ENCODE peak calls at places on chromosome 14, in nine cellular contexts. V is OCI-LY7, B is neuronal stem cell, N is hepatocyte, R is GM23248, J is DND-41, D is HepG2, E is IMR-90, I is GM23338. P is an unnamed sample.

GRCh38 chr14:23076785-23077408 is 18.0 kb downstream of the ACIN1 start:
- DNase-seq in V (peak), B (no peak), D (peak), I (peak), N (peak), J (peak), R (peak), E (peak), P (no peak)

GRCh38 chr14:50122291-50122690 is 5.9 kb upstream of the VCPKMT start:
- DNase-seq in R (no peak), D (no peak), J (no peak), N (no peak), I (no peak), E (no peak), V (no peak), B (no peak), P (no peak)

GRCh38 chr14:37194698-37195097 is 3.0 kb upstream of the MIPOL1 start:
- DNase-seq in V (no peak), I (no peak), N (no peak), D (no peak), J (no peak), R (no peak), E (no peak), B (no peak), P (no peak)

GRCh38 chr14:55701638-55702037 is 121.6 kb downstream of the KTN1 start:
- DNase-seq in I (no peak), E (peak), N (no peak), J (no peak), B (no peak), D (no peak), V (no peak), R (peak), P (no peak)

GRCh38 chr14:23379331-23380196 is 2.7 kb downstream of the CMTM5 start:
- DNase-seq in D (peak), E (peak), B (peak), I (peak), R (peak), N (peak), J (peak), V (peak), P (peak)

GRCh38 chr14:22296088-22296487 is 292.9 kb downstream of the DAD1 start:
- DNase-seq in N (no peak), I (no peak), B (no peak), R (no peak), D (no peak), J (no peak), E (no peak), V (no peak), P (no peak)

GRCh38 chr14:70585221-70585620 is 15.2 kb downstream of the MED6 start:
- DNase-seq in I (peak), V (no peak), B (no peak), D (no peak), E (peak), N (no peak), R (peak), J (no peak), P (no peak)

GRCh38 chr14:68384335-68384734 is 408.5 kb downstream of the ZFP36L1 start:
- DNase-seq in D (no peak), V (no peak), E (no peak), B (no peak), J (no peak), N (peak), I (no peak), R (peak), P (no peak)

GRCh38 chr14:20419404-20419803 is 6.1 kb upstream of the TEP1 start:
- DNase-seq in D (no peak), N (no peak), V (no peak), I (no peak), J (no peak), E (no peak), B (no peak), R (no peak), P (no peak)

GRCh38 chr14:99682809-99683618 is 1.1 kb upstream of the CYP46A1 start:
- DNase-seq in N (peak), E (peak), B (peak), I (peak), R (peak), V (peak), J (peak), D (peak), P (peak)

GRCh38 chr14:100548295-100548655 is 38.9 kb downstream of the BEGAIN start:
- DNase-seq in I (no peak), D (no peak), R (no peak), V (no peak), E (no peak), B (no peak), J (no peak), N (no peak), P (no peak)

GRCh38 chr14:81105378-81105777 is 115.4 kb downstream of the GTF2A1 start:
- DNase-seq in J (no peak), N (no peak), V (no peak), B (no peak), R (no peak), I (no peak), E (no peak), D (no peak), P (no peak)

GRCh38 chr14:32413967-32414640 is 85.0 kb downstream of the AKAP6 start:
- DNase-seq in B (no peak), N (no peak), D (no peak), E (no peak), V (no peak), R (no peak), I (no peak), J (no peak), P (no peak)

GRCh38 chr14:58299665-58300202 is 1.4 kb downstream of the ARID4A start:
- DNase-seq in B (no peak), V (peak), J (peak), R (peak), I (peak), N (peak), D (no peak), E (no peak), P (no peak)

GRCh38 chr14:74616996-74617700 is 5.1 kb upstream of the LTBP2 start:
- DNase-seq in E (no peak), V (no peak), J (no peak), D (no peak), B (no peak), N (no peak), I (peak), R (peak), P (no peak)

GRCh38 chr14:91252901-91253794 is 8.6 kb upstream of the GPR68 start:
- DNase-seq in R (peak), N (peak), B (no peak), D (no peak), E (no peak), V (peak), J (no peak), I (peak), P (peak)

GRCh38 chr14:40219032-40219431 is 786.8 kb upstream of the FBXO33 start:
- DNase-seq in E (no peak), D (no peak), I (no peak), J (no peak), N (no peak), R (no peak), B (no peak), V (no peak), P (no peak)

GRCh38 chr14:64604001-64604400 is 54.2 kb downstream of the PPP1R36 start:
- DNase-seq in R (no peak), B (no peak), N (no peak), J (no peak), D (no peak), I (no peak), V (no peak), E (no peak), P (no peak)

GRCh38 chr14:94180655-94181271 is 6.6 kb downstream of the PPP4R4 start:
- DNase-seq in E (peak), V (peak), I (peak), R (peak), D (peak), J (no peak), B (peak), N (peak), P (no peak)

GRCh38 chr14:100384819-100385813 is 62.0 kb downstream of the SLC25A47 start:
- DNase-seq in N (peak), I (peak), R (peak), B (no peak), V (peak), E (peak), J (no peak), D (peak), P (no peak)

GRCh38 chr14:87097021-87097420 is 896.0 kb downstream of the GALC start:
- DNase-seq in D (no peak), J (no peak), N (no peak), V (no peak), R (peak), I (no peak), B (no peak), E (peak), P (no peak)

GRCh38 chr14:91660790-91661189 is 71.1 kb downstream of the CATSPERB start:
- DNase-seq in R (no peak), D (no peak), E (no peak), V (no peak), N (no peak), I (no peak), B (no peak), J (no peak), P (no peak)

GRCh38 chr14:105085766-105086165 is 20.5 kb upstream of the GPR132 start:
- DNase-seq in B (no peak), E (no peak), R (no peak), J (no peak), V (no peak), N (peak), I (no peak), D (no peak), P (no peak)

GRCh38 chr14:102799684-102800562 is 22.7 kb downstream of the TRAF3 start:
- DNase-seq in V (no peak), J (no peak), B (no peak), R (peak), E (peak), I (no peak), N (no peak), D (no peak), P (no peak)

GRCh38 chr14:36655963-36656768 is 5.5 kb upstream of the PAX9 start:
- DNase-seq in B (no peak), R (peak), J (no peak), D (peak), V (peak), I (peak), N (peak), E (no peak), P (peak)

GRCh38 chr14:34059925-34060746 is 109.3 kb upstream of the EGLN3 start:
- DNase-seq in E (peak), D (peak), J (no peak), B (peak), N (peak), I (peak), R (peak), V (no peak), P (peak)

GRCh38 chr14:23727566-23728335 is 91.6 kb downstream of the DHRS2 start:
- DNase-seq in E (peak), I (peak), J (no peak), R (peak), B (no peak), D (peak), N (peak), V (peak), P (peak)

GRCh38 chr14:61504841-61505340 is 183.5 kb downstream of the PRKCH start:
- DNase-seq in E (no peak), N (no peak), B (no peak), I (no peak), R (no peak), J (no peak), V (no peak), D (no peak), P (no peak)
- H2AFZ ChIP-seq in E (no peak), N (no peak), B (no peak), I (no peak), R (no peak), J (no peak), V (peak), D (no peak), P (no peak)

GRCh38 chr14:54444003-54444402 is 2.8 kb upstream of the CNIH1 start:
- DNase-seq in J (no peak), E (no peak), D (no peak), I (no peak), V (no peak), N (no peak), R (peak), B (no peak), P (no peak)

GRCh38 chr14:54440870-54441868 is at the start of gene CNIH1:
- DNase-seq in E (peak), V (peak), R (peak), B (peak), D (peak), N (peak), I (peak), J (peak), P (peak)

GRCh38 chr14:54440454-54440853 is 720 bp downstream of the CNIH1 start:
- DNase-seq in N (peak), J (no peak), I (no peak), R (peak), B (no peak), V (peak), E (peak), D (no peak), P (no peak)

GRCh38 chr14:54438703-54439102 is 2.5 kb downstream of the CNIH1 start:
- DNase-seq in R (no peak), E (no peak), B (no peak), D (no peak), N (no peak), J (no peak), V (no peak), I (peak), P (no peak)

DNA sequence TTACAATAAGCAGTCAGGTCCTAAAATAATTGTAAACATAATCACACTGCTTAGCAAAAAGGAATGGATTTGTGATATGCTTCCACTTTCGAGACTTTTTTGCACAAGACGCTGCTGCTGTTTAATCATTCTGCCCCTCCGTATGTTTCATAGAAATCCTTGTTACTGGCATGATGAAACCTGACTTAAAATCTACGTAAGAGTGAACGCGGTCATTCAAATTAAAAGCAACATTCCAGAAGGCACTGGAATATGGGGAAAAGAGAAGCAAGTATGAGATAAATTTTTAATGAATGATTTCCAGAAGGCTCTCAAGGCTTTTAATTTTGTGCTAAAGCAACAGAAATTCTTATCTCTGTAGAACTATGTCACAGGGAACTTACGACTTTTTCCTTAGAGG is 1.1 kb downstream of the CNIH1 start:
- DNase-seq in I (no peak), N (no peak), V (no peak), E (peak), D (no peak), R (peak), B (no peak), J (no peak), P (no peak)
- H2AFZ ChIP-seq in I (no peak), N (peak), V (peak), E (no peak), D (no peak), R (peak), B (peak), J (peak), P (no peak)

GRCh38 chr14:76961631-76962302 is 66.7 kb downstream of the IRF2BPL start:
- DNase-seq in R (peak), E (peak), J (peak), B (peak), I (peak), D (peak), N (peak), V (peak), P (peak)
- H2AFZ ChIP-seq in R (peak), E (peak), J (peak), B (peak), I (no peak), D (peak), N (peak), V (no peak), P (no peak)

DNA sequence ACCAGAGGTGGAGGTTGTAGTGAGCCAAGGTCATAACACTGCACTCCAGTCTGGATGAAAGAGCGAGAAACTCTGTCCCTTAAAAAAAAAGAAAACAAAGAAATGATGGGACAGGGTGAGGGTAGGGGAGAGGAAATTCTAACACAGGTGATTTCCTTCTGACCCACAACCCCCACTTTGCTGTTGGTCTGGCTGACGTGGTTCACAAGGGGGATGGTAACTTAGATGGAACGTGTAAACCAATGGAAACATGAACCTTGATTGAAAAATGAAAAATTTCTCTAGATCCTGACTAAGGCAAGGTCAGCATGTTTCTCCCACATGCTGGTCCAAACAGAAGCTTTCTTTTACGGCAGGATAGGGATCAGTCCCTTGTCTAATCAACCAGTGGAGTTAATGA is 15.8 kb upstream of the RIOX1 start:
- DNase-seq in B (no peak), D (no peak), N (no peak), V (no peak), J (no peak), E (no peak), R (no peak), I (no peak), P (no peak)
- H2AFZ ChIP-seq in B (no peak), D (no peak), N (no peak), V (no peak), J (no peak), E (no peak), R (no peak), I (peak), P (no peak)

P was measured in H9.